ENCODE peak calls at places on chromosomes 5 and 9, in ten cellular contexts. V is fibroblast of lung; G is tibial nerve; I is left ventricle myocardium inferior; M is DND-41; B is HCT116; Q is bronchial epithelial cell; R is upper lobe of left lung; Y is CD8-positive, alpha-beta T cell; P is endothelial cell of umbilical vein. S is an unnamed sample.

GRCh38 chr5:165321912-165322311 is 1816.5 kb downstream of the MAT2B start:
- DNase-seq in V (peak; percentile 71), G (no peak), I (no peak), M (no peak), B (no peak), Q (peak; percentile 93), R (no peak), Y (no peak), P (peak; percentile 57), S (no peak)

GRCh38 chr9:22446589-22446949 is at the start of gene DMRTA1:
- DNase-seq in V (peak; percentile 34), G (peak; percentile 40), I (peak; percentile 84), M (no peak), B (no peak), Q (peak; percentile 74), R (peak; percentile 87), Y (no peak), P (peak; percentile 80), S (no peak)

GRCh38 chr9:95003694-95004451 is 277.4 kb downstream of the AOPEP start:
- DNase-seq in V (peak; percentile 49), G (peak; percentile 39), I (peak; percentile 66), M (no peak), B (no peak), Q (no peak), R (peak; percentile 52), Y (no peak), P (peak; percentile 73), S (no peak)

GRCh38 chr5:72387985-72388384 is 67.8 kb downstream of the PTCD2 start:
- DNase-seq in V (peak; percentile 69), G (no peak), I (no peak), M (no peak), B (no peak), Q (peak; percentile 86), R (no peak), Y (no peak), P (peak; percentile 90), S (no peak)

GRCh38 chr9:70006299-70006698 is 37.3 kb upstream of the MAMDC2 start:
- DNase-seq in V (peak; percentile 72), G (no peak), I (no peak), M (no peak), B (no peak), Q (no peak), R (no peak), Y (no peak), P (no peak), S (no peak)

GRCh38 chr5:179278119-179278518 is 67.1 kb downstream of the ADAMTS2 start:
- DNase-seq in V (no peak), G (no peak), I (no peak), M (no peak), B (no peak), Q (no peak), R (no peak), Y (no peak), P (no peak), S (no peak)

GRCh38 chr9:89719202-89719601 is 114.4 kb downstream of the GADD45G start:
- DNase-seq in V (no peak), G (no peak), I (no peak), M (no peak), B (no peak), Q (peak; percentile 27), R (no peak), Y (no peak), P (no peak), S (no peak)

GRCh38 chr9:129002989-129003388 is 25.1 kb downstream of the SH3GLB2 start:
- DNase-seq in V (no peak), G (no peak), I (no peak), M (no peak), B (no peak), Q (no peak), R (no peak), Y (no peak), P (no peak), S (no peak)

GRCh38 chr5:96855041-96855872 is 21.0 kb upstream of the ERAP2 start:
- DNase-seq in V (peak; percentile 96), G (no peak), I (no peak), M (no peak), B (no peak), Q (peak; percentile 50), R (peak; percentile 37), Y (no peak), P (no peak), S (no peak)

DNA sequence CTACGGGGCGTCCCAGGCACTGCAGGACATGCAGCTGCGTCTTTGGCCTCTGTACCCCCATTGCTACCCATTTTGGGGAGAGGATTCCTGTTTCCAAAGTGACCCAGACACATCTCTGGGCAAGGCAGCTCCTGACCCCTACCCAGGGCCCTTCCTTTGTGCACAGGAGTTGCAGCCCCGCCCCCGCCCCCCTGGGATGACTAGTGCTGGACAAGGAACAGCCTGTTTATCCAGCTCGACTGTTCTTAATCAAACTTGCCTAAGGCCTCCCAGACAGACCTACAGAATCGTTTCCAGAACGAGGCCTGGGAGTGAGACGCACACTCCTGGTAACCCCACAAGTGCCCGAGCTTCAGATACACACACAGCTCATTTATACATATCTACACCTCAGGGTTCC is 13.2 kb downstream of the DIPK1B start:
- DNase-seq in V (no peak), G (no peak), I (no peak), M (no peak), B (no peak), Q (peak; percentile 66), R (no peak), Y (no peak), P (peak; percentile 67), S (peak; percentile 45)
- H3K4me3 ChIP-seq in V (no peak overlapping the region), G (no peak overlapping the region), I (peak overlapping the region; percentile 85), M (no peak overlapping the region), B (no peak overlapping the region), Q (no peak overlapping the region), R (no peak overlapping the region), Y (no peak overlapping the region), P (peak overlapping the region; percentile 3), S (peak overlapping the region; percentile 92)

GRCh38 chr9:124695280-124695890 is 75.7 kb downstream of the NR6A1 start:
- DNase-seq in V (no peak), G (no peak), I (no peak), M (no peak), B (no peak), Q (peak; percentile 23), R (no peak), Y (no peak), P (no peak), S (no peak)

GRCh38 chr9:124697326-124698200 is 73.5 kb downstream of the NR6A1 start:
- DNase-seq in V (peak; percentile 41), G (no peak), I (no peak), M (no peak), B (no peak), Q (peak; percentile 67), R (no peak), Y (no peak), P (peak; percentile 44), S (no peak)

GRCh38 chr9:124696101-124696500 is 75.0 kb downstream of the NR6A1 start:
- DNase-seq in V (peak; percentile 25), G (no peak), I (no peak), M (no peak), B (no peak), Q (peak; percentile 38), R (no peak), Y (no peak), P (peak; percentile 24), S (no peak)

GRCh38 chr9:124693403-124693802 is 77.7 kb downstream of the NR6A1 start:
- DNase-seq in V (no peak), G (no peak), I (no peak), M (no peak), B (no peak), Q (no peak), R (no peak), Y (no peak), P (no peak), S (no peak)

GRCh38 chr9:124694394-124695279 is 76.5 kb downstream of the NR6A1 start:
- DNase-seq in V (no peak), G (no peak), I (no peak), M (no peak), B (no peak), Q (no peak), R (no peak), Y (no peak), P (no peak), S (no peak)
- TF ChIP-seq CTCF in V (no peak), G (no peak), I (no peak), M (no peak), B (no peak), Q (no peak), R (no peak), Y (no peak), P (no peak), S (no peak)

DNA sequence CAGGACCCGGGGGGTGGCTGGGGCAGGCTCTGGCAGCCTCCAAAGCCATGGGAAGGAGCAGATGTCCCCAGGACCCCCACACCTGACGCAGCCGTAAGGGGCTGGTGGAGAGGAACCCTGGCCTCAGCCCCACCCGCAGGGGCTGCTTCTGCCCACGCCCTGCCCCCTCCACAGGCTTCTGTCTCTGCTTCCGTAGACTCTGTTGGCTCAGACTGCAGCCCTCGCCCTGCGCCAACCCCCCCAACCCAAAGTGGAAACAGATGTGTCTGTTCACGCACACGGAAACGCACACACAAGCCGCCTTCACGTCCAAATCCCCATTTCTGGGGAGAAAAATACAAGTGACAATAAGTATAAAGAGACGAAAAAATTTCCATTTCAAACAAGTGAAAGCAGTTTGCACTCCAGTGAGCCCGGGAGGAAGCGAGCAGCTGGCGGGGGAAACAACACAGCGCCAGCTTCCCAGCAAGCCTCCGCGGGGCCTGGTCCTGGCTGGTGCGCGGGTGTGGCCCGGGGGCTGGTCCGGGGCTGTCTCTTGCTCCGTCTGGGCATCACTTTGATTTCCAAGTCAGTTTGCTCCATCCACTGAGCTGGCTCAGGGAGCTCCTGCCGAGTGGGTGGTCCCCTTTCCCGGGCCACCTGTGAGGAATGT is 32.6 kb upstream of the RXRA start:
- DNase-seq in V (peak; percentile 11), G (no peak), I (peak; percentile 26), M (no peak), B (no peak), Q (no peak), R (no peak), Y (no peak), P (peak; percentile 5), S (no peak)
- H3K4me3 ChIP-seq in V (peak overlapping the region; percentile 21), G (peak overlapping the region; percentile 28), I (peak overlapping the region; percentile 56), M (no peak overlapping the region), B (no peak overlapping the region), Q (no peak overlapping the region), R (peak overlapping the region; percentile 34), Y (peak overlapping the region; percentile 27), P (no peak overlapping the region), S (no peak overlapping the region)

GRCh38 chr9:32398207-32398606 is 13.8 kb downstream of the ACO1 start:
- DNase-seq in V (peak; percentile 30), G (no peak), I (no peak), M (no peak), B (no peak), Q (no peak), R (no peak), Y (no peak), P (no peak), S (no peak)

GRCh38 chr9:32394381-32395049 is 10.1 kb downstream of the ACO1 start:
- DNase-seq in V (no peak), G (no peak), I (no peak), M (no peak), B (no peak), Q (peak; percentile 41), R (no peak), Y (no peak), P (peak; percentile 24), S (no peak)

GRCh38 chr9:32399110-32399815 is 14.8 kb downstream of the ACO1 start:
- DNase-seq in V (no peak), G (no peak), I (no peak), M (no peak), B (no peak), Q (no peak), R (no peak), Y (no peak), P (no peak), S (no peak)

GRCh38 chr9:32401471-32401870 is 17.0 kb downstream of the ACO1 start:
- DNase-seq in V (no peak), G (no peak), I (no peak), M (no peak), B (no peak), Q (no peak), R (no peak), Y (no peak), P (no peak), S (no peak)

GRCh38 chr9:32395483-32396216 is 11.2 kb downstream of the ACO1 start:
- DNase-seq in V (peak; percentile 96), G (peak; percentile 51), I (peak; percentile 29), M (no peak), B (no peak), Q (peak; percentile 85), R (no peak), Y (no peak), P (peak; percentile 95), S (no peak)
- TF ChIP-seq CTCF in V (peak; percentile 32), G (no peak), I (peak; percentile 40), M (no peak), B (no peak), Q (no peak), R (no peak), Y (no peak), P (peak; percentile 20), S (no peak)